ENCODE peak calls at places on chromosome 18, in seven cellular contexts. X is mesendoderm, T is neuronal stem cell, A is H1, W is IMR-90, N is trophoblast cell, O is mesenchymal stem cell. R is an unnamed sample.

GRCh38 chr18:26436176-26437031 is 111.9 kb downstream of the KCTD1 start:
- DNase-seq in W (peak; percentile 89), X (peak; percentile 58), A (no peak), O (peak; percentile 63), T (no peak), N (peak; percentile 39), R (no peak)

GRCh38 chr18:58991127-58991798 is 126.6 kb downstream of the ZNF532 start:
- DNase-seq in N (no peak), A (no peak), X (no peak), W (peak; percentile 43), O (no peak), T (no peak), R (no peak)

GRCh38 chr18:61816071-61816470 is 76.7 kb downstream of the RNF152 start:
- DNase-seq in A (no peak), T (no peak), X (no peak), O (no peak), N (no peak), W (no peak), R (no peak)

GRCh38 chr18:75107196-75107930 is 101.6 kb downstream of the PTGR3 start:
- DNase-seq in X (no peak), N (no peak), T (no peak), A (no peak), O (no peak), W (no peak), R (no peak)

GRCh38 chr18:63850010-63850409 is 37.5 kb upstream of the SERPINB2 start:
- DNase-seq in N (peak; percentile 74), X (peak; percentile 72), A (peak; percentile 9), T (peak; percentile 6), W (peak; percentile 31), O (peak; percentile 55), R (peak; percentile 43)

GRCh38 chr18:75257596-75257995 is 47.0 kb downstream of the TSHZ1 start:
- DNase-seq in W (no peak), X (no peak), N (no peak), O (no peak), A (no peak), T (no peak), R (no peak)

GRCh38 chr18:76459687-76460350 is 35.2 kb downstream of the ZNF516 start:
- DNase-seq in W (peak; percentile 100), N (no peak), O (peak; percentile 88), T (no peak), X (peak; percentile 45), A (no peak), R (peak; percentile 20)

GRCh38 chr18:7618821-7619410 is 51.8 kb downstream of the PTPRM start:
- DNase-seq in X (no peak), O (no peak), A (no peak), W (no peak), N (no peak), T (peak; percentile 39), R (no peak)

GRCh38 chr18:10101293-10101701 is 187.5 kb downstream of the VAPA start:
- DNase-seq in T (no peak), X (peak; percentile 31), O (peak; percentile 29), A (peak; percentile 19), W (no peak), N (no peak), R (no peak)

GRCh38 chr18:49561127-49561376 is 805 bp upstream of the LIPG start:
- DNase-seq in X (no peak), A (no peak), N (no peak), O (peak; percentile 43), W (no peak), T (peak; percentile 27), R (no peak)

GRCh38 chr18:79248495-79249078 is 147.1 kb upstream of the NFATC1 start:
- DNase-seq in O (peak; percentile 11), W (peak; percentile 41), N (no peak), T (no peak), A (no peak), X (peak; percentile 23), R (no peak)

GRCh38 chr18:35408843-35409261 is 31.7 kb upstream of the ZNF396 start:
- DNase-seq in A (no peak), X (no peak), T (no peak), O (no peak), N (no peak), W (no peak), R (no peak)

GRCh38 chr18:10057808-10058791 is 144.3 kb downstream of the VAPA start:
- DNase-seq in N (no peak), X (no peak), W (peak; percentile 84), T (no peak), A (no peak), O (peak; percentile 81), R (no peak)

GRCh38 chr18:33495278-33495677 is 54.8 kb upstream of the CCDC178 start:
- DNase-seq in T (peak; percentile 14), W (peak; percentile 13), O (peak; percentile 69), N (no peak), X (peak; percentile 79), A (peak; percentile 44), R (peak; percentile 66)

GRCh38 chr18:58402247-58402646 is 226.6 kb downstream of the ALPK2 start:
- DNase-seq in W (no peak), O (no peak), X (peak; percentile 37), A (no peak), N (peak; percentile 62), T (no peak), R (peak; percentile 25)

GRCh38 chr18:79394438-79395307 is 1.1 kb upstream of the NFATC1 start:
- DNase-seq in W (peak; percentile 49), A (no peak), O (peak; percentile 88), X (peak; percentile 78), T (no peak), N (peak; percentile 33), R (no peak)

GRCh38 chr18:6884944-6885343 is 155.4 kb downstream of the ARHGAP28 start:
- DNase-seq in W (peak; percentile 33), A (no peak), T (no peak), N (no peak), X (no peak), O (no peak), R (no peak)

GRCh38 chr18:7945882-7946281 is 378.8 kb downstream of the PTPRM start:
- DNase-seq in A (no peak), T (no peak), O (peak; percentile 99), W (peak; percentile 97), X (no peak), N (no peak), R (no peak)

GRCh38 chr18:7234061-7234460 is 3.2 kb downstream of the LRRC30 start:
- DNase-seq in N (no peak), X (no peak), A (no peak), O (no peak), W (no peak), T (no peak), R (no peak)

GRCh38 chr18:75203456-75204261 is 5.3 kb downstream of the PTGR3 start:
- DNase-seq in W (peak; percentile 52), N (no peak), O (no peak), A (no peak), T (no peak), X (peak; percentile 13), R (no peak)

GRCh38 chr18:58671941-58672565 is 788 bp downstream of the MALT1 start:
- DNase-seq in T (no peak), A (no peak), X (peak; percentile 54), O (peak; percentile 39), W (peak; percentile 36), N (peak; percentile 16), R (no peak)

DNA sequence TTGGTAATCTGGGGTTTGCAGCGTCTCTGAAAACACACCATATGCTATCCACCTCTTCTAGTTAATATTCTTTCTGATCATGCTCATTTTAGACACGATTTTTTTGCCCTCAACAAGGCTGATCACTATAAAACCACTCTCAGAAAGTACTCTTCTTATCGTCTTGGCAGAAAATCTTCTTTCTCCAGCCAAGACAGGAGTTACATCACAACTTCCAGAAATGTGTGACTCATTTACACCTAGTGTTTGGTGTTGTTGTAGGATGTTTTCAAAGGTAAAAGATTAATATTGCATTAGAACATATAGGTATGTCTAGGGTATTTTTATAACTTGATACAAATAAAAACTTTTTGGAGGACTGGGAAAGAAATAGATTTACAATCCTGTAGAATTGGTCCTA is 138.5 kb upstream of the NETO1 start:
- DNase-seq in X (no peak), O (no peak), A (no peak), W (no peak), N (no peak), T (no peak), R (no peak)
- H2AK5ac ChIP-seq in X (no peak overlapping the region), O (no peak overlapping the region), A (no peak overlapping the region), W (no peak overlapping the region), N (no peak overlapping the region), T (no peak overlapping the region), R (no peak overlapping the region)

GRCh38 chr18:13390196-13390595 is 171.6 kb downstream of the LDLRAD4 start:
- DNase-seq in O (no peak), A (no peak), W (no peak), T (no peak), X (no peak), N (no peak), R (no peak)
- H3K4ac ChIP-seq in O (no peak overlapping the region), A (no peak overlapping the region), W (no peak overlapping the region), T (no peak overlapping the region), X (no peak overlapping the region), N (no peak overlapping the region), R (no peak overlapping the region)

GRCh38 chr18:51123481-51123880 is 74.0 kb downstream of the MEX3C start:
- DNase-seq in N (no peak), T (no peak), A (no peak), O (no peak), W (no peak), X (no peak), R (no peak)

GRCh38 chr18:51127664-51128063 is 69.8 kb downstream of the MEX3C start:
- DNase-seq in X (no peak), T (no peak), A (no peak), O (no peak), W (no peak), N (no peak), R (no peak)

GRCh38 chr18:51123936-51124486 is 73.5 kb downstream of the MEX3C start:
- DNase-seq in O (no peak), T (no peak), X (peak; percentile 29), W (no peak), N (no peak), A (no peak), R (no peak)

GRCh38 chr18:51128533-51128932 is 68.9 kb downstream of the MEX3C start:
- DNase-seq in T (no peak), A (no peak), W (no peak), X (no peak), N (no peak), O (no peak), R (no peak)

GRCh38 chr18:51125976-51126375 is 71.5 kb downstream of the MEX3C start:
- DNase-seq in X (no peak), T (no peak), N (no peak), O (no peak), W (no peak), A (no peak), R (no peak)
- H2AK5ac ChIP-seq in X (no peak overlapping the region), T (no peak overlapping the region), N (no peak overlapping the region), O (no peak overlapping the region), W (no peak overlapping the region), A (no peak overlapping the region), R (no peak overlapping the region)

DNA sequence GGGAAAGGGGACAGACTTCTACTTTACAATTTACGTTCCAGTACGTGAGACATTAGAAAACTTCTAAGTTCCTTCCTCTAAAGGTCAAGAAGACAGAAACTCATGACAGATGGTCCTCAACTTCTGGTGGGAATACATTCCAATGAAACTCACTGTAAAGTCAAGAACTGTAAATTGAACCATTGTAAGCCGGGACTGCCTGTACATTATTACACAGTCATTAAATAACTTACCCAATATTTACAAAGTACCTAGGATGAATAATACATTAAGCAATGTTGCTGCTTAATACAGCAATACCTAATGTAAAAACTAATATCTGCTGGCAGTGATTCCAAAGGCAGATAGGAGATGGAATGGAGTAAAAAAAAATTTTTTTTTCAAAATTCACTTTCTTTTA is 51.9 kb downstream of the CDH2 start:
- DNase-seq in A (no peak), T (no peak), O (peak; percentile 37), N (no peak), W (no peak), X (no peak), R (no peak)
- H3K4ac ChIP-seq in A (no peak overlapping the region), T (no peak overlapping the region), O (no peak overlapping the region), N (no peak overlapping the region), W (no peak overlapping the region), X (no peak overlapping the region), R (no peak overlapping the region)

R was measured in H9.